ENCODE peak calls at places on chromosomes 1 and 21, in four cellular contexts. X, V, C and A are unnamed samples.

GRCh38 chr1:6447818-6448748 is 17.9 kb downstream of the TNFRSF25 start:
- DNase-seq in X (no peak), V (no peak), C (peak; percentile 82), A (peak; percentile 84)

GRCh38 chr1:22572778-22573177 is 9.5 kb downstream of the EPHA8 start:
- DNase-seq in X (no peak), V (no peak), C (no peak), A (no peak)

GRCh38 chr1:13725714-13726175 is 25.8 kb downstream of the PRDM2 start:
- DNase-seq in X (peak; percentile 47), V (no peak), C (peak; percentile 19), A (peak; percentile 67)

GRCh38 chr1:221620437-221621384 is 121.2 kb downstream of the DUSP10 start:
- DNase-seq in X (no peak), V (no peak), C (no peak), A (no peak)

GRCh38 chr1:94100785-94101612 is 19.9 kb downstream of the ABCA4 start:
- DNase-seq in X (no peak), V (no peak), C (no peak), A (no peak)

GRCh38 chr1:240465531-240465940 is 146.4 kb downstream of the GREM2 start:
- DNase-seq in X (no peak), V (no peak), C (peak; percentile 20), A (peak; percentile 92)

GRCh38 chr1:187626056-187626455 is 797.3 kb downstream of the PLA2G4A start:
- DNase-seq in X (peak; percentile 37), V (no peak), C (no peak), A (no peak)

GRCh38 chr1:192485692-192486436 is 89.7 kb upstream of the RGS1 start:
- DNase-seq in X (peak; percentile 39), V (peak; percentile 78), C (no peak), A (no peak)

GRCh38 chr1:30283199-30283962 is 440.0 kb downstream of the MATN1 start:
- DNase-seq in X (no peak), V (no peak), C (no peak), A (no peak)

GRCh38 chr21:42677339-42678117 is 24.1 kb downstream of the PDE9A start:
- DNase-seq in X (no peak), V (no peak), C (no peak), A (no peak)

GRCh38 chr21:36792505-36792967 is 93.6 kb downstream of the SIM2 start:
- DNase-seq in X (no peak), V (no peak), C (no peak), A (peak; percentile 12)

GRCh38 chr1:98030483-98030882 is 109.6 kb upstream of the DPYD start:
- DNase-seq in X (no peak), V (no peak), C (no peak), A (no peak)

GRCh38 chr1:45033356-45033755 is 21.3 kb downstream of the UROD start:
- DNase-seq in X (no peak), V (no peak), C (no peak), A (no peak)

GRCh38 chr1:30942326-30942978 is 33.9 kb upstream of the SDC3 start:
- DNase-seq in X (no peak), V (no peak), C (no peak), A (no peak)

GRCh38 chr1:23167353-23168078 is 1.1 kb downstream of the LUZP1 start:
- DNase-seq in X (peak; percentile 57), V (no peak), C (peak; percentile 94), A (peak; percentile 83)

GRCh38 chr1:235910357-235911299 is 43.9 kb upstream of the LYST start:
- DNase-seq in X (peak; percentile 63), V (peak; percentile 41), C (peak; percentile 80), A (peak; percentile 86)

GRCh38 chr1:24186031-24186710 is 918 bp downstream of the IFNLR1 start:
- DNase-seq in X (no peak), V (no peak), C (no peak), A (no peak)

GRCh38 chr1:93603581-93603980 is 78.1 kb downstream of the BCAR3 start:
- DNase-seq in X (no peak), V (no peak), C (no peak), A (no peak)

GRCh38 chr1:196464545-196464944 is 143.7 kb downstream of the KCNT2 start:
- DNase-seq in X (no peak), V (no peak), C (no peak), A (no peak)

GRCh38 chr1:228993106-228993505 is 257.8 kb downstream of the RHOU start:
- DNase-seq in X (no peak), V (no peak), C (no peak), A (no peak)

GRCh38 chr1:85091647-85092295 is 43.5 kb upstream of the MCOLN3 start:
- DNase-seq in X (no peak), V (no peak), C (no peak), A (no peak)

GRCh38 chr1:151993734-151994496 is at the start of gene S100A10:
- DNase-seq in X (no peak), V (peak; percentile 46), C (peak; percentile 75), A (peak; percentile 90)

GRCh38 chr1:1435094-1435903 is at the start of gene VWA1:
- DNase-seq in X (peak; percentile 76), V (no peak), C (peak; percentile 86), A (peak; percentile 72)

GRCh38 chr1:243471026-243471685 is 215.3 kb downstream of the SDCCAG8 start:
- DNase-seq in X (no peak), V (no peak), C (peak; percentile 76), A (peak; percentile 45)

GRCh38 chr1:234605983-234606730 is 3.8 kb downstream of the IRF2BP2 start:
- DNase-seq in X (peak; percentile 27), V (no peak), C (no peak), A (no peak)

GRCh38 chr1:234603221-234604204 is 6.5 kb downstream of the IRF2BP2 start:
- DNase-seq in X (peak; percentile 14), V (no peak), C (no peak), A (no peak)

GRCh38 chr1:234605493-234605982 is 4.4 kb downstream of the IRF2BP2 start:
- DNase-seq in X (no peak), V (no peak), C (no peak), A (no peak)

GRCh38 chr1:234604393-234604725 is 5.6 kb downstream of the IRF2BP2 start:
- DNase-seq in X (no peak), V (no peak), C (no peak), A (no peak)

DNA sequence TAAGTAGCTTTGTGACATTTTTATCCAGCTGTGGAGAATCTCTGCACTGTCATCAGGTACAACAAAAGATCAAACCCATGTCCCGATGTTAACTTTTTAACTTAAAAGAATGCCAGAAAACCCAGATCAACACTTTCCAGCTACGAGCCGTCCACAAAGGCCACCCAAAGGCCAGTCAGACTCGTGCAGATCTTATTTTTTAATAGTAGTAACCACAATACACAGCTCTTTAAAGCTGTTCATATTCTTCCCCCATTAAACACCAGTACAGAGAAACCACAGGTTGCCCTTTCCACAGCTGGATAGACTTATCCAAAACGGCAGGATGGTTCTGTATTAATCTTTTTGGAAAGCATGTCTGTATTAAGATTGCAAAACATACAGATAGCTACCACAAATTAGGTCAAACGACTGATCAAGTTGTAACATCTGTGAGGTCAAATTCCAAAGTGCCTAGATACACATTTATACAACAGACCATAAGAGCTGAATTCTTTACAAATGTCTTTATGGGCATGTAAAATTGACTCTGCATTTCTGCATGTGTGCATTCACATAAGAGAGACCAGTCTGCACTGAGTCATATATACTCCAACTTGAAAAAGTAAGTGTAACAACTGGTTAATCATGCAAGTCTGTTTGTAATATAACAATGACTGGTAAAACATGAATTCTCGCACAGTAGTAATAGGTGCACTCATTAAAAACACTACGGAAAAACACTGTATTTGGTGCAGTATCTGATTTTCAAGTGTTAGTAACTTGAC is 5.1 kb downstream of the IRF2BP2 start:
- DNase-seq in X (no peak), V (no peak), C (no peak), A (no peak)
- H3K4me1 ChIP-seq in X (peaks cover 52% of the 10 kb centered on the region), V (peaks cover 42% of the 10 kb centered on the region), C (peaks cover 62% of the 10 kb centered on the region), A (peaks cover 7% of the 10 kb centered on the region)

GRCh38 chr1:201164645-201165044 is 10.4 kb upstream of the TMEM9 start:
- DNase-seq in X (no peak), V (no peak), C (no peak), A (no peak)

GRCh38 chr1:201166964-201167624 is 12.8 kb upstream of the TMEM9 start:
- DNase-seq in X (no peak), V (no peak), C (no peak), A (no peak)

GRCh38 chr1:201169203-201169602 is 14.9 kb upstream of the TMEM9 start:
- DNase-seq in X (no peak), V (no peak), C (no peak), A (no peak)

GRCh38 chr1:201169971-201170532 is 15.8 kb upstream of the TMEM9 start:
- DNase-seq in X (no peak), V (no peak), C (no peak), A (no peak)

DNA sequence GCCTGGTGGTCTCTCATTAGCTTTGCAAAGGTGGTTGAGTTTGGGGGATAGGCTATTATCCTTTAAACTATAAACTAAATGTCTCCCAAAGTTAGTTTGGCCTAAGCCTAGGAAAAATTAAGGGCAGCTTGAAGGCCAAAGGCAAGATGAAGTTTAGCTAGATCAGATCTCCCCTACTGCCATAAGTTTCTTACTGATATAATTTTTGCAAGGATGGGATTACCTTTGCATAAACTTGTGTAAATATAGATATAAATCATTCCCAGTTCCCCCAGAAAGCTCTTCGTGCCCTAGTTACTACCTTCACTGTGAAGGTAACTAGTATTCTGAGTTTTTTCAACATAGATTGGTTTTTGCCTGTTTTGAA is 13.3 kb upstream of the TMEM9 start:
- DNase-seq in X (no peak), V (no peak), C (no peak), A (no peak)
- H3K4me1 ChIP-seq in X (peaks cover 5% of the 10 kb centered on the region), V (no peaks in the 10 kb centered on the region), C (no peaks in the 10 kb centered on the region), A (peaks cover 2% of the 10 kb centered on the region)

GRCh38 chr21:33685613-33686197 is 43.4 kb downstream of the ITSN1 start:
- DNase-seq in X (peak; percentile 25), V (no peak), C (no peak), A (peak; percentile 52)

GRCh38 chr21:33686386-33686785 is 44.1 kb downstream of the ITSN1 start:
- DNase-seq in X (no peak), V (no peak), C (no peak), A (no peak)

GRCh38 chr21:33684068-33684467 is 41.8 kb downstream of the ITSN1 start:
- DNase-seq in X (no peak), V (no peak), C (no peak), A (peak; percentile 40)

GRCh38 chr21:33682992-33683627 is 40.8 kb downstream of the ITSN1 start:
- DNase-seq in X (peak; percentile 65), V (no peak), C (no peak), A (peak; percentile 95)

GRCh38 chr21:33684923-33685560 is 42.7 kb downstream of the ITSN1 start:
- DNase-seq in X (no peak), V (no peak), C (no peak), A (peak; percentile 59)
- H3K4me1 ChIP-seq in X (peaks cover 34% of the 10 kb centered on the region), V (peaks cover 73% of the 10 kb centered on the region), C (peaks cover 23% of the 10 kb centered on the region), A (peaks cover 9% of the 10 kb centered on the region)

GRCh38 chr1:108892356-108893140 is 15.8 kb downstream of the GPSM2 start:
- DNase-seq in X (no peak), V (no peak), C (no peak), A (no peak)
- H3K4me1 ChIP-seq in X (peaks cover 10% of the 10 kb centered on the region), V (no peaks in the 10 kb centered on the region), C (no peaks in the 10 kb centered on the region), A (peaks cover 3% of the 10 kb centered on the region)